ENCODE peak calls at places on chromosome 10, in six cellular contexts. K is body of pancreas, T is right cardiac atrium, S is GM12878, I is IMR-90, X is spleen. P is an unnamed sample.
A peak's percentile ranks its signal among the peaks of the same experiment; 100 is the strongest.

GRCh38 chr10:95264227-95265051 is 26.4 kb downstream of the PDLIM1 start:
- DNase-seq in K (no peak), T (no peak), S (no peak), I (no peak), X (no peak), P (no peak)

GRCh38 chr10:79319372-79319771 is 27.9 kb upstream of the PPIF start:
- DNase-seq in K (no peak), T (peak; percentile 40), S (no peak), I (no peak), X (peak; percentile 66), P (no peak)

GRCh38 chr10:78621183-78621789 is 447.5 kb upstream of the ZMIZ1 start:
- DNase-seq in K (no peak), T (no peak), S (no peak), I (no peak), X (no peak), P (no peak)

GRCh38 chr10:77036993-77037734 is 600.4 kb downstream of the KCNMA1 start:
- DNase-seq in K (no peak), T (no peak), S (no peak), I (no peak), X (no peak), P (no peak)

GRCh38 chr10:117543999-117544728 is 1.6 kb downstream of the EMX2 start:
- DNase-seq in K (no peak), T (no peak), S (no peak), I (no peak), X (no peak), P (no peak)

GRCh38 chr10:125782661-125783060 is 7.0 kb upstream of the MMP21 start:
- DNase-seq in K (no peak), T (no peak), S (no peak), I (peak; percentile 4), X (no peak), P (no peak)

GRCh38 chr10:43219848-43220247 is 47.0 kb downstream of the RASGEF1A start:
- DNase-seq in K (no peak), T (peak; percentile 18), S (no peak), I (no peak), X (peak; percentile 66), P (no peak)

GRCh38 chr10:117653170-117653515 is 110.6 kb downstream of the EMX2 start:
- DNase-seq in K (no peak), T (no peak), S (peak; percentile 98), I (peak; percentile 60), X (no peak), P (peak; percentile 12)

GRCh38 chr10:97505152-97505551 is 6.4 kb downstream of the UBTD1 start:
- DNase-seq in K (no peak), T (no peak), S (no peak), I (no peak), X (no peak), P (no peak)

GRCh38 chr10:125029584-125030242 is 87.8 kb downstream of the ZRANB1 start:
- DNase-seq in K (peak; percentile 63), T (no peak), S (no peak), I (peak; percentile 84), X (no peak), P (no peak)

DNA sequence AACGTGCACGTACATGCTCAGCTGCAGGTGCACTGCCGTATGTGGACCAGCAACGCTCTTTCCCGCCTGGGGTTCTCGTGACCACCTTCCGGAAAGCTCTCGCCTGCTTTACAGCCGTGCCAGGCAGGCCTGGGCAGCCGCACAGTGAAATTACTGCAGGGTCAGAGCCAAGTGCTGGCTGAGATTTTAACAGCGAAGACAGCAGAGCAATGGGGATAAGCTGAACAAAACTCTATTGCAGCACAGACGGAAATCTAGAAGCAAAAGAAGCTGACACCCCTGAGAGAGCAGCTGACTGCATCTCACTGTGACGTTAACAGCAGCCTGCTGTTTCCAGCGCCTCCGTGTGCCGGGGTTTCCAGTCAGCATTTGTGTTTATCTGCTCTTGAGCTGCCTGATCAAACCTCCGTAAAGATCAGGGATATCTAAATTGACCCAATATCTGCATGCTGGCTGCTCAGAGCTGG is 179.0 kb downstream of the DIP2C start:
- DNase-seq in K (no peak), T (peak; percentile 73), S (no peak), I (peak; percentile 16), X (peak; percentile 46), P (no peak)
- H3K4me1 ChIP-seq in K (peaks cover 31% of the 10 kb centered on the region), T (peaks cover 2% of the 10 kb centered on the region), S (peaks cover 11% of the 10 kb centered on the region), I (peaks cover 3% of the 10 kb centered on the region), X (peaks cover 36% of the 10 kb centered on the region), P (peaks cover 14% of the 10 kb centered on the region)

GRCh38 chr10:6565588-6565987 is 14.5 kb downstream of the PRKCQ start:
- DNase-seq in K (no peak), T (no peak), S (no peak), I (no peak), X (no peak), P (no peak)
- H3K4me1 ChIP-seq in K (no peaks in the 10 kb centered on the region), T (no peaks in the 10 kb centered on the region), S (no peaks in the 10 kb centered on the region), I (no peaks in the 10 kb centered on the region), X (peaks cover 60% of the 10 kb centered on the region), P (peaks cover 5% of the 10 kb centered on the region)

DNA sequence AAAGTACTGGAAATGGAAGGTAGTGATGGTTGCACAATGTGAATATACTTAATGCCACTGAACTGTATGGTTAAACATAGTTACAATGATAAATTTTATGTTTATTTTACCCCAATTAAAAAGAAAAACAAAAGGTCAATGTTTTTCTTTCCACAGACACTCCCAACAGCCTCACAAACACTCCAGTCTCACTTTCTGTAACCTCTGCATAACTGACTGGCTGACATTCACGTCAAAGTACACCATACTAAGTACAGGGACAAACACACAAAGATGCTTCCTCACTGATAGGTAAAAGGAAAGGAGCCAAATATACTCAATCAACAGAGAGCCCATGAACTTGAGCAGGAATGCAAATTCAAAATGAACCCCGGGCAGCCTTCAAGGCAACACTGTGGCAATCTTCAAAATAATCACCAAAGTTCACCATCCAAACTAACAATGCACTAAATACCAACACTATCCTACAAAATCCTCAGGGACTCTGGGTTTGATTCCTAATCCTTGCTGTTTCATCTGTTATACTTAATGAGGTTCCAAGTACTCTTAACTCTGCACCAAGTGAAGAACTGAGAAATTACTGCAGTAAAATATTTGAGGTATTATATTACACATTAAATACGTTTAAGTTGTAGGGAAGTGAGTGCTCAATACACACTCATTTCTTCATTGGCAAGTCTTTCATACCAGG is 90.8 kb downstream of the ARMH3 start:
- DNase-seq in K (no peak), T (no peak), S (no peak), I (no peak), X (no peak), P (no peak)
- H3K4me1 ChIP-seq in K (peaks cover 28% of the 10 kb centered on the region), T (peaks cover 8% of the 10 kb centered on the region), S (peaks cover 47% of the 10 kb centered on the region), I (peaks cover 9% of the 10 kb centered on the region), X (peaks cover 71% of the 10 kb centered on the region), P (peaks cover 24% of the 10 kb centered on the region)

GRCh38 chr10:129964611-129965417 is 740 bp upstream of the EBF3 start:
- DNase-seq in K (no peak), T (peak; percentile 78), S (no peak), I (no peak), X (peak; percentile 70), P (no peak)

GRCh38 chr10:129965418-129965793 is 1.3 kb upstream of the EBF3 start:
- DNase-seq in K (no peak), T (no peak), S (no peak), I (no peak), X (no peak), P (no peak)

GRCh38 chr10:129962558-129963075 is 1.5 kb downstream of the EBF3 start:
- DNase-seq in K (no peak), T (no peak), S (no peak), I (no peak), X (no peak), P (no peak)

GRCh38 chr10:129963076-129963830 is 821 bp downstream of the EBF3 start:
- DNase-seq in K (no peak), T (peak; percentile 77), S (no peak), I (peak; percentile 40), X (peak; percentile 71), P (peak; percentile 73)

DNA sequence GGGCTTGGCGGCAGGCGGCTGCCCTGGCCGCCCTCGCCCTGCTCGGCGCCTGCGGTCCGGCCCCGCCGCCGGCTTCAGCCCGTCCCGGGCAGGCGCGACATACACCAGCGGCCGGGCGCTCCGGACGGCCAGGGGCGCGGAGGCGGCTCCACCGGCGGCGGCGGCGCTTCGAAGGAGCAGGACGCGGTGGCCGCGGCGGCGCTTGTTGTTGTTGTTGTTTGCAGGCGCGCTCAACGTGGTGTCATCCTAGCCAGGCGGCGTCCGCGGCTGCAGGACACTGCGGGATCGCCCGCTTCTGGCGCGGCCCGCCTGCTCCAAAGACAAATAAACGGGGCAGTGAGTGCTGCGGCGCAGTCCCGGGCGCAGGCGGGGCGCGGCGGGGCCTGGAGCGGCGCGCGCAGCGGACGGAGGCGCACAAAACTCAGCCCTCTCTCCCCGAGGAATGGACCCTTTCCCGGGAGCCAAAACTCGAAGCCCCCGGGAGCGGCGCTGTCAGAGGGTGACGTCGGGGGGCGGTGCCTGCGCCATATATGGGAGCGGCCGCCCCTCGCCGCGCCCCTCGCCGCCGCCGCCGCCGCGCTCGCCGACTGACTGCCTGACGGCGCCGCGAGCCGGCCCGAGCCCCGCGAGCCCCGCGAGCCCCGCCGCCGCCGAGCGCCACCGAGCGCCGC is at the start of gene EBF3:
- DNase-seq in K (peak; percentile 45), T (peak; percentile 96), S (no peak), I (peak; percentile 50), X (peak; percentile 74), P (peak; percentile 89)
- H3K4me1 ChIP-seq in K (peaks cover 49% of the 10 kb centered on the region), T (no peaks in the 10 kb centered on the region), S (no peaks in the 10 kb centered on the region), I (no peaks in the 10 kb centered on the region), X (peaks cover 82% of the 10 kb centered on the region), P (peaks cover 3% of the 10 kb centered on the region)